ENCODE peak calls at places on chromosomes 11 and 22, in four cellular contexts. L is WTC11, Z is K562, M is GM12878. N is an unnamed sample.

GRCh38 chr11:19577849-19578619 is 134.6 kb upstream of the NAV2 start:
- DNase-seq in Z (no peak), L (no peak), M (no peak), N (peak; percentile 57)

GRCh38 chr11:128802358-128802981 is 64.6 kb downstream of the KCNJ1 start:
- DNase-seq in M (no peak), L (peak; percentile 56), Z (peak; percentile 20), N (peak; percentile 65)

GRCh38 chr11:35040221-35040942 is 98.6 kb upstream of the CD44 start:
- DNase-seq in M (peak; percentile 84), Z (peak; percentile 46), L (no peak), N (no peak)

GRCh38 chr11:122439911-122440782 is 215.4 kb upstream of the UBASH3B start:
- DNase-seq in M (no peak), L (peak; percentile 75), Z (no peak), N (peak; percentile 48)

GRCh38 chr22:49760280-49760629 is 67.4 kb downstream of the BRD1 start:
- DNase-seq in M (peak; percentile 40), Z (no peak), L (no peak), N (no peak)

GRCh38 chr11:12053606-12054361 is 45.4 kb upstream of the DKK3 start:
- DNase-seq in Z (no peak), M (no peak), L (no peak), N (no peak)

GRCh38 chr11:69904331-69905201 is 85.3 kb upstream of the FGF3 start:
- DNase-seq in M (no peak), L (no peak), Z (no peak), N (no peak)

GRCh38 chr11:36352919-36353318 is 56.8 kb downstream of the PRR5L start:
- DNase-seq in Z (no peak), L (no peak), M (no peak), N (no peak)

GRCh38 chr22:49382451-49382735 is 445.3 kb downstream of the BRD1 start:
- DNase-seq in Z (no peak), L (no peak), M (no peak), N (no peak)

GRCh38 chr11:102603576-102603975 is 21.6 kb downstream of the MMP20 start:
- DNase-seq in L (no peak), Z (no peak), M (no peak), N (no peak)

GRCh38 chr22:43378011-43378704 is 33.7 kb upstream of the MPPED1 start:
- DNase-seq in Z (no peak), L (no peak), M (peak; percentile 63), N (no peak)

GRCh38 chr11:47254381-47254780 is 3.4 kb upstream of the NR1H3 start:
- DNase-seq in M (no peak), Z (no peak), L (no peak), N (no peak)

GRCh38 chr22:37053310-37054077 is 2.0 kb downstream of the KCTD17 start:
- DNase-seq in Z (no peak), L (no peak), M (no peak), N (no peak)

GRCh38 chr11:120590472-120590871 is 78.9 kb downstream of the GRIK4 start:
- DNase-seq in M (no peak), Z (peak; percentile 23), L (peak; percentile 3), N (no peak)

GRCh38 chr11:120594746-120595145 is 83.2 kb downstream of the GRIK4 start:
- DNase-seq in Z (no peak), M (no peak), L (no peak), N (no peak)

GRCh38 chr11:120586072-120586471 is 74.5 kb downstream of the GRIK4 start:
- DNase-seq in M (no peak), L (peak; percentile 0), Z (no peak), N (no peak)

GRCh38 chr11:120587299-120587698 is 75.8 kb downstream of the GRIK4 start:
- DNase-seq in Z (no peak), M (no peak), L (no peak), N (no peak)

DNA sequence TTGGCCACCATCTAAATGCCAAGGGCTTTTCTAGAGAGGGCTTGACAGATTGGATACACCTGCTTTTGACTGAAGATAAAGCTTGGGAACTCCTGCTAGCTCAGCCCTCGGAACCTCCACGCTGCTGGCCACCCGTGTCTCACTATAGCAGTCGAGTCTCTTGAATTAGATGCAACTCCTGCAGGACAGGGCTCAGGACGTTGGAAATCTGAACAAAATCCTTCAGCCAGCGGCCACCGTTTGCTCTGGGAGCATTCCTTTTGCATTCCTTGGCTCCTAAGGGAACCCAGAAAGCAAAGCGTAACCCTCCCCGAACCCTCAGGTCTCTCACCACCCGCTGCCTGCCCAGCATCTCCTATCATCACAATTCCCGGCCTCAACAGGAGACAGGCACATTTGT is 77.8 kb downstream of the GRIK4 start:
- DNase-seq in M (no peak), Z (no peak), L (peak; percentile 10), N (no peak)
- TF ChIP-seq USF1 in M (no peak), Z (no peak), L (no peak), N (no peak)

DNA sequence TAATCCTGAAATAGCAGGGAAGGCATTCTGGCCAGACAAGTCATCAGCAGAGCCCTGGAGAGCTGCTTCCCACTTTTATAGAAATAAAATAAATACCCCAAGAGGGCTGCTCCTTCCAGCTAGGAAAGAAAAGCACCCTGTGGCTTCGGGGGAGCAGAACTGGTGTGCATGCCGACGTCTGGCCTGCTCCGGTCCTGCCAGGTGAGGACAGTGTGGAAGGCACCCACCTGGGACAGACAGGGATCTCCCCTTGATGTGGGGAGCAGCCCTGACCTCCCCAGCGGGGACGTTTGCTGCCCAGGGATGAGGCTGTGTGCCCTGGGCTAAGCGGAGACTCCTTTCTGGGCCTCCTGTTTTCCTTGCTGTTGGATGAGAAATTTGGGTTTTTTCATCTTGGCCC is 179.9 kb downstream of the MN1 start:
- DNase-seq in L (no peak), Z (no peak), M (no peak), N (no peak)
- TF ChIP-seq USF1 in L (no peak), Z (no peak), M (no peak), N (no peak)

DNA sequence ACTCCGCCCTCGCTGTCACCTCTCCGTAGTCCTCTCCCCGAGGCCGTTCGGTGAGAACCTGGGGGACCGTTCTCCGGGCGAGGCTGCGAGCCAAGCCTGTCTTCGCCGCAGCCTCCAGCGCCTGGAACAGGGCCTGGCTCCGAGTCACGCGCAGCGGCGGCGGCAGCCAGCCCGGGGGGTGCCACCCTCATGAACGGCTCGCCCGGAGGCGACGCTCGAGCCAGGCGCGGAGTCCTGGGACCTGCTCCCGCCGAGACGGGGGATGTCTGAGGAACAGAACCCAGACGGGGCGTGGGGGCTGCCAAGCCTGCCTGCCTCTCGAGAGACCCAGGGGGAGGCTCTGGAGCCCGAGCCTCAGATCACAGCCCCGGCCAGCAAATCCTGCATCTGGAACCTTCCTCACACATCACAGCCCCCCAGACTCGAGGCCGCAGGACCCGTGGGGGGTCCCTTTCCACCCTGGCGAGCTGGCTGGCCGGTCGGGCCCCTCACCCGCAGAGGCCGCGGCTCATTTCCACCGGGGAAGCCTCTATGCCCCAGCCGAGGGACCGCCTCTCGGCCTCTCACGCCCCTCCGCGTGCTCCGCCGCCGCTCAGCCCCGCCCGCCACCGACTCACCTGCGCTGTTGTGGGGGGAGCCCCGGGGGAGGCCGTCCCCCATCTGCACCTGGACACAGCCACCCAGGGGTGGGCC is 4.1 kb downstream of the SHISA8 start:
- DNase-seq in M (no peak), L (no peak), Z (no peak), N (peak; percentile 67)
- TF ChIP-seq USF1 in M (no peak), L (no peak), Z (no peak), N (no peak)

GRCh38 chr22:44505796-44506354 is 7.8 kb upstream of the RTL6 start:
- DNase-seq in L (no peak), Z (no peak), M (no peak), N (no peak)
- TF ChIP-seq USF1 in L (no peak), Z (no peak), M (no peak), N (no peak)

DNA sequence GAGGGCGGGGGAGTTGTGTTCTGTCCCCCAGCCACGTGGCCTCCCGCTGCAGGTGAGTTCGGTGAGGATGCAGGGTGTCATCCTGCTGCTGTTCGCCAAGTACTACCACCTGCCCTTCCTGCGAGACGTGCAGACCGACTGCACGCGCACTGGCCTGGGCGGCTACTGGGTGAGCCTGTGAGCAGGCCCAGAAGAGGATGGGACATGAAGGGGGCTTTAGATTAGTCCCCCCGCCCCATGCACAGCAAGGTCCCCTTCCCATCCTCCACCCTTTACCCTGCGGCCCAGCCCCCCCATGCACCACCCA is 4.1 kb downstream of the INPP5J start:
- DNase-seq in Z (no peak), M (no peak), L (no peak), N (no peak)
- TF ChIP-seq USF1 in Z (no peak), M (no peak), L (no peak), N (no peak)